ENCODE peak calls at places on chromosomes 4 and X, in seven cellular contexts. C is activated T-helper 1 cell treated with Interleukin-2 at 50 U/mL for 16 hours; T is GM03348; K is AG08396; V is activated CD8-positive, alpha-beta T cell treated with anti-CD3 and anti-CD28 coated beads for 36 hours; I is T-helper 9 cell; W is A673. R is an unnamed sample.

GRCh38 chrX:39629001-39629400 is 468.8 kb downstream of the BCOR start:
- DNase-seq in C (no peak), T (no peak), K (no peak), V (no peak), I (no peak), W (no peak), R (no peak)

GRCh38 chr4:89125901-89126435 is 14.6 kb downstream of the TIGD2 start:
- DNase-seq in C (no peak), T (no peak), K (no peak), V (no peak), I (no peak), W (no peak), R (no peak)

GRCh38 chr4:63296773-63297172 is 1112.5 kb downstream of the TECRL start:
- DNase-seq in C (no peak), T (no peak), K (no peak), V (no peak), I (no peak), W (no peak), R (peak; percentile 20)

GRCh38 chr4:168384437-168385141 is 66.0 kb upstream of the DDX60 start:
- DNase-seq in C (no peak), T (no peak), K (no peak), V (no peak), I (no peak), W (no peak), R (no peak)

GRCh38 chr4:138297743-138298405 is 55.7 kb upstream of the SLC7A11 start:
- DNase-seq in C (no peak), T (no peak), K (no peak), V (no peak), I (no peak), W (no peak), R (no peak)

GRCh38 chr4:59597536-59598232 is 1602.4 kb upstream of the ADGRL3 start:
- DNase-seq in C (no peak), T (no peak), K (no peak), V (no peak), I (no peak), W (no peak), R (no peak)

GRCh38 chr4:132683957-132684356 is 465.1 kb upstream of the PCDH10 start:
- DNase-seq in C (no peak), T (no peak), K (no peak), V (no peak), I (no peak), W (no peak), R (no peak)

GRCh38 chrX:21374994-21375794 is 976 bp downstream of the CNKSR2 start:
- DNase-seq in C (no peak), T (no peak), K (no peak), V (peak; percentile 12), I (no peak), W (no peak), R (no peak)

GRCh38 chr4:82865592-82865991 is 25.4 kb downstream of the SEC31A start:
- DNase-seq in C (no peak), T (peak; percentile 74), K (peak; percentile 38), V (peak; percentile 17), I (no peak), W (peak; percentile 30), R (peak; percentile 88)

GRCh38 chr4:52094746-52095145 is 43.6 kb downstream of the SPATA18 start:
- DNase-seq in C (no peak), T (no peak), K (no peak), V (no peak), I (no peak), W (no peak), R (no peak)

GRCh38 chrX:68703849-68704248 is 56.4 kb downstream of the STARD8 start:
- DNase-seq in C (no peak), T (no peak), K (no peak), V (no peak), I (no peak), W (no peak), R (no peak)

GRCh38 chr4:87150498-87151261 is 69.7 kb downstream of the KLHL8 start:
- DNase-seq in C (no peak), T (peak; percentile 72), K (peak; percentile 36), V (peak; percentile 59), I (peak; percentile 36), W (peak; percentile 74), R (peak; percentile 82)

GRCh38 chrX:129905787-129906580 is at the start of gene UTP14A:
- DNase-seq in C (peak; percentile 67), T (peak; percentile 86), K (peak; percentile 78), V (peak; percentile 90), I (peak; percentile 71), W (peak; percentile 94), R (peak; percentile 84)

GRCh38 chrX:111615227-111615626 is 65.7 kb upstream of the ALG13 start:
- DNase-seq in C (no peak), T (no peak), K (no peak), V (no peak), I (no peak), W (no peak), R (peak; percentile 1)

GRCh38 chr4:148310756-148311155 is 131.5 kb downstream of the NR3C2 start:
- DNase-seq in C (no peak), T (no peak), K (no peak), V (no peak), I (no peak), W (no peak), R (no peak)

GRCh38 chrX:148659481-148659880 is 159.1 kb downstream of the AFF2 start:
- DNase-seq in C (no peak), T (no peak), K (no peak), V (no peak), I (no peak), W (no peak), R (no peak)

GRCh38 chr4:186500721-186501304 is 54.6 kb downstream of the MTNR1A start:
- DNase-seq in C (no peak), T (no peak), K (no peak), V (no peak), I (no peak), W (peak; percentile 94), R (peak; percentile 46)

GRCh38 chr4:7650606-7651400 is 216.1 kb upstream of the PSAPL1 start:
- DNase-seq in C (no peak), T (no peak), K (no peak), V (peak; percentile 43), I (no peak), W (no peak), R (no peak)

GRCh38 chrX:31546130-31546529 is 474.3 kb upstream of the FTHL17 start:
- DNase-seq in C (no peak), T (peak; percentile 71), K (peak; percentile 32), V (no peak), I (no peak), W (peak; percentile 80), R (no peak)

GRCh38 chrX:50470103-50471031 is at the start of gene DGKK:
- DNase-seq in C (no peak), T (no peak), K (no peak), V (no peak), I (no peak), W (peak; percentile 59), R (no peak)

GRCh38 chr4:68907230-68907629 is 44.4 kb downstream of the UGT2A3 start:
- DNase-seq in C (no peak), T (no peak), K (no peak), V (no peak), I (no peak), W (no peak), R (no peak)

GRCh38 chrX:26613951-26614350 is 398.0 kb downstream of the MAGEB5 start:
- DNase-seq in C (no peak), T (peak; percentile 1), K (no peak), V (no peak), I (no peak), W (no peak), R (no peak)

GRCh38 chr4:77852892-77853495 is 9.6 kb upstream of the MRPL1 start:
- DNase-seq in C (peak; percentile 47), T (no peak), K (no peak), V (peak; percentile 87), I (peak; percentile 55), W (no peak), R (no peak)

GRCh38 chr4:81565137-81565870 is 93.6 kb upstream of the RASGEF1B start:
- DNase-seq in C (no peak), T (peak; percentile 22), K (peak; percentile 21), V (no peak), I (no peak), W (no peak), R (peak; percentile 6)

GRCh38 chr4:6942238-6942800 is 32.7 kb downstream of the TBC1D14 start:
- DNase-seq in C (peak; percentile 30), T (peak; percentile 92), K (peak; percentile 91), V (peak; percentile 49), I (peak; percentile 19), W (peak; percentile 39), R (peak; percentile 79)

GRCh38 chr4:1608821-1609500 is 75.2 kb downstream of the FAM53A start:
- DNase-seq in C (no peak), T (no peak), K (no peak), V (no peak), I (no peak), W (no peak), R (no peak)

GRCh38 chr4:23921447-23921845 is 31.6 kb upstream of the PPARGC1A start:
- DNase-seq in C (no peak), T (no peak), K (no peak), V (no peak), I (no peak), W (no peak), R (no peak)

GRCh38 chr4:12126476-12126875 is 697.8 kb upstream of the HS3ST1 start:
- DNase-seq in C (no peak), T (no peak), K (no peak), V (no peak), I (no peak), W (no peak), R (no peak)

GRCh38 chrX:135168533-135168932 is 2.7 kb downstream of the CT55 start:
- DNase-seq in C (no peak), T (no peak), K (no peak), V (no peak), I (no peak), W (no peak), R (no peak)

GRCh38 chrX:57528670-57529255 is 63.0 kb upstream of the ZXDB start:
- DNase-seq in C (no peak), T (peak; percentile 2), K (no peak), V (peak; percentile 9), I (no peak), W (peak; percentile 8), R (no peak)

GRCh38 chrX:150958177-150958576 is 25.0 kb upstream of the HMGB3 start:
- DNase-seq in C (no peak), T (no peak), K (no peak), V (no peak), I (no peak), W (no peak), R (no peak)

GRCh38 chrX:21745756-21746155 is 12.2 kb downstream of the SMPX start:
- DNase-seq in C (no peak), T (peak; percentile 9), K (peak; percentile 21), V (peak; percentile 64), I (peak; percentile 16), W (peak; percentile 52), R (peak; percentile 68)